ENCODE peak calls at places on chromosomes 13 and 19, in seven cellular contexts. Y is WERI-Rb-1, M is right atrium auricular region, U is aorta, P is AG04450, H is GM23248, K is uterus. Q is an unnamed sample. For H3K9me3, the result is how much of the 10 kb centered on the place peaks cover.

GRCh38 chr13:70874646-70875045 is 766.4 kb upstream of the KLHL1 start:
- DNase-seq in M (no peak), Y (no peak), H (no peak), U (no peak), P (no peak), K (no peak), Q (no peak)

GRCh38 chr13:110546933-110547332 is 14.6 kb downstream of the RAB20 start:
- DNase-seq in Y (no peak), K (no peak), P (peak), U (peak), M (peak), H (peak), Q (no peak)

GRCh38 chr13:46324976-46325375 is 62.1 kb downstream of the RUBCNL start:
- DNase-seq in M (no peak), U (no peak), K (no peak), Y (no peak), P (no peak), H (peak), Q (no peak)

GRCh38 chr13:35631666-35632065 is 155.2 kb upstream of the MAB21L1 start:
- DNase-seq in P (no peak), U (no peak), Y (no peak), K (no peak), M (no peak), H (no peak), Q (no peak)

GRCh38 chr13:27619711-27620376 is 485 bp downstream of the LNX2 start:
- DNase-seq in H (peak), Y (peak), K (no peak), U (no peak), M (peak), P (no peak), Q (no peak)

GRCh38 chr19:33459691-33460090 is 61.9 kb downstream of the PEPD start:
- DNase-seq in Y (no peak), P (no peak), M (no peak), H (no peak), U (peak), K (no peak), Q (no peak)

GRCh38 chr13:108269601-108270328 is at the start of gene TNFSF13B:
- DNase-seq in P (no peak), H (peak), M (peak), K (no peak), U (peak), Y (peak), Q (peak)

GRCh38 chr19:10708261-10708660 is 7.0 kb downstream of the QTRT1 start:
- DNase-seq in P (no peak), K (no peak), H (no peak), U (no peak), Y (no peak), M (no peak), Q (no peak)

GRCh38 chr13:57787058-57787791 is 155.7 kb downstream of the PCDH17 start:
- DNase-seq in H (no peak), K (no peak), Y (peak), M (no peak), P (no peak), U (no peak), Q (no peak)

GRCh38 chr13:105346141-105346766 is 1189.2 kb downstream of the EFNB2 start:
- DNase-seq in P (peak), U (no peak), Y (no peak), H (peak), K (no peak), M (no peak), Q (no peak)

GRCh38 chr13:38421590-38422560 is 72.2 kb downstream of the UFM1 start:
- DNase-seq in K (no peak), M (no peak), U (no peak), Y (no peak), H (peak), P (no peak), Q (no peak)

GRCh38 chr19:17779281-17779930 is 15.5 kb upstream of the B3GNT3 start:
- DNase-seq in Y (peak), H (peak), U (no peak), M (no peak), K (no peak), P (no peak), Q (no peak)

GRCh38 chr13:102136735-102137296 is 265.0 kb downstream of the FGF14 start:
- DNase-seq in U (no peak), M (no peak), P (no peak), K (no peak), H (peak), Y (no peak), Q (no peak)

GRCh38 chr13:34926513-34926912 is 15.6 kb upstream of the NBEA start:
- DNase-seq in U (no peak), M (no peak), H (peak), Y (no peak), K (no peak), P (no peak), Q (no peak)

GRCh38 chr13:30846311-30846710 is 59.8 kb upstream of the MEDAG start:
- DNase-seq in U (no peak), K (no peak), Y (no peak), H (peak), P (no peak), M (no peak), Q (no peak)

GRCh38 chr13:76600086-76600485 is 286.1 kb downstream of the KCTD12 start:
- DNase-seq in U (no peak), P (no peak), M (no peak), Y (no peak), K (no peak), H (peak), Q (no peak)

GRCh38 chr19:6613711-6614110 is 22.8 kb upstream of the CD70 start:
- DNase-seq in K (no peak), Y (no peak), H (peak), M (peak), P (no peak), U (no peak), Q (no peak)

GRCh38 chr13:48210178-48210577 is 22.8 kb upstream of the ITM2B start:
- DNase-seq in U (no peak), M (no peak), H (peak), K (no peak), P (peak), Y (no peak), Q (no peak)

GRCh38 chr19:38596057-38596981 is 21.4 kb downstream of the MAP4K1 start:
- DNase-seq in M (no peak), P (no peak), H (peak), Y (peak), K (no peak), U (no peak), Q (no peak)

GRCh38 chr13:45827318-45827717 is 24.2 kb downstream of the SIAH3 start:
- DNase-seq in P (no peak), M (no peak), K (no peak), Y (no peak), H (no peak), U (no peak), Q (no peak)

GRCh38 chr13:29595380-29596063 is at the start of gene SLC7A1:
- DNase-seq in K (peak), U (peak), H (peak), Y (peak), P (no peak), M (no peak), Q (peak)

GRCh38 chr13:26983533-26984315 is 187.9 kb downstream of the USP12 start:
- DNase-seq in M (no peak), H (peak), P (no peak), Y (no peak), U (no peak), K (no peak), Q (no peak)

GRCh38 chr19:50315773-50316448 is 13.3 kb downstream of the KCNC3 start:
- DNase-seq in K (no peak), P (no peak), H (peak), U (peak), Y (peak), M (no peak), Q (no peak)

GRCh38 chr19:5115771-5116202 is 146.9 kb downstream of the KDM4B start:
- DNase-seq in U (no peak), H (peak), M (no peak), Y (no peak), K (no peak), P (no peak), Q (no peak)

GRCh38 chr19:52114691-52115090 is 19.1 kb upstream of the ZNF841 start:
- DNase-seq in K (no peak), P (no peak), Y (no peak), U (no peak), H (no peak), M (no peak), Q (no peak)
- H3K9me3 ChIP-seq in K (half or more), P (half or more), Y (half or more), U (under half), H (under half), M (half or more), Q (half or more)

GRCh38 chr19:51983361-51983760 is 3.3 kb downstream of the ZNF350 start:
- DNase-seq in Y (no peak), H (no peak), U (no peak), P (no peak), M (no peak), K (no peak), Q (no peak)
- H3K9me3 ChIP-seq in Y (under half), H (under half), U (under half), P (under half), M (under half), K (half or more), Q (under half)

GRCh38 chr19:58434217-58434616 is 5.7 kb downstream of the ZNF132 start:
- DNase-seq in Y (no peak), U (no peak), K (no peak), H (peak), P (no peak), M (no peak), Q (no peak)
- H3K9me3 ChIP-seq in Y (half or more), U (half or more), K (half or more), H (under half), P (half or more), M (under half), Q (under half)

GRCh38 chr19:56873493-56873892 is 33.0 kb upstream of the PEG3 start:
- DNase-seq in P (no peak), Y (no peak), K (no peak), H (no peak), U (no peak), M (no peak), Q (no peak)

GRCh38 chr19:56874530-56874929 is 34.0 kb upstream of the PEG3 start:
- DNase-seq in P (no peak), K (no peak), U (no peak), M (no peak), H (no peak), Y (no peak), Q (no peak)

GRCh38 chr19:56868446-56868845 is 27.9 kb upstream of the PEG3 start:
- DNase-seq in P (no peak), H (no peak), U (no peak), K (no peak), M (no peak), Y (no peak), Q (no peak)

GRCh38 chr19:56866563-56866962 is 26.0 kb upstream of the PEG3 start:
- DNase-seq in U (no peak), K (no peak), P (no peak), H (no peak), Y (no peak), M (no peak), Q (no peak)

DNA sequence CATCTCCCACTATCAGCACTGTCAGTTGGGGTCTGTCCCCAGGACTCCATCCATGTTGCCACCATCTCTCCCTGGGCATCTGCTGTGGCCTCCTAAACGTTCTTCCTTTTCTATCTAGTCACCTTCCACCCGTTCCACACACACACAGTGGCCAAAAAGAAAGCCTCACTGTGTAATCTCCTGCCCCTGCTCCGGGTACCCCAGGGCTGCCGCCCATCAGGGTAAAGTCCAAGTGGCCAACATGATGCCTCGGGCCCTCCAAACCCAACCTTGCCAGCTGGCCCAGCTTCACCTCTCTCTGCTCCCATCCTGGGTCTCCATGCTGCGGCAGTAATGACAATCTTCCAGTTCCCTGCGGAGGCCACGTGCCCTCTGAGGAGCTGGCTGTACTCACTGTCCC is 29.4 kb upstream of the PEG3 start:
- DNase-seq in K (no peak), U (no peak), Y (no peak), P (no peak), H (no peak), M (no peak), Q (no peak)
- H3K9me3 ChIP-seq in K (under half), U (under half), Y (under half), P (under half), H (under half), M (under half), Q (under half)

DNA sequence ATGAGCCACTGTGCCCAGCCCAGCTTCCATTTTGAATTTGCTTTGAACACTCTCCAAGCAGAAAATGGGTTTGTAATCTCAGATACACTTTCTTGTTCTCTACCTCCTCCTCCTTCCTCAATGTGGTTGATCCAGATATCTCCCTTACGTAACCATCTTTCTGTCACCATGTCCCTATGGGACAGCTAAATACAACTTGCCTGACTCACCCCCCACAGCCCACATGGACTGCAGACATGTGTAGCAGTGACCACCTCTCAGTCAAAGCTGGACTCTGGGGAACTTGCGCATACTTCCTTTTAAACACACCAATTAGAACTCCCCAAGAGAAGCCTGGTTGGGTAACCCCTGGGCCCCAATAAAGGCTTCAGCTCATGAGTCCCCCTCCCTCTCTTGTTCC is 10.8 kb upstream of the ZNF799 start:
- DNase-seq in Y (no peak), P (no peak), K (no peak), M (no peak), H (no peak), U (no peak), Q (no peak)
- H3K9me3 ChIP-seq in Y (under half), P (under half), K (under half), M (under half), H (under half), U (under half), Q (under half)

DNA sequence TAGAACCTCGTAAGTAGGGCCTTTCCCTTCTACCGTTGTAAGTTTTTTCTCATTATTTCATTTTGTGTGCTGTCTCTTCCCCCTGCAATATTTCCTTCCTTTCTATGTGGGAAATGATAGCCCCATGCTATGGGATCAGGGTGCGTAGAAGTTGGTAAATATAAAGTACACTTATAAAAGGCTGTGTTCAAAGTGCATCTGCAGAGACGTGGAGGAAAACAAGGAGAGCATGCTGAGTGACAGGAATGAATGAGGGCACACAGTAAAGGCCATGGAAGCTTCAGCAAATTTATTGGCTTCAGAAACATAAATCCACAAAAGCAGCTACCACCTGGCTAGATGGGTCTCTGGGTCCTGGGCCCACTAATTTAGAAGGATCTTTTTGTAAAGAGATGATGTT is 21.6 kb upstream of the SPRY2 start:
- DNase-seq in P (no peak), Y (no peak), H (no peak), M (no peak), K (no peak), U (no peak), Q (no peak)
- H3K9me3 ChIP-seq in P (under half), Y (under half), H (under half), M (under half), K (under half), U (under half), Q (under half)

DNA sequence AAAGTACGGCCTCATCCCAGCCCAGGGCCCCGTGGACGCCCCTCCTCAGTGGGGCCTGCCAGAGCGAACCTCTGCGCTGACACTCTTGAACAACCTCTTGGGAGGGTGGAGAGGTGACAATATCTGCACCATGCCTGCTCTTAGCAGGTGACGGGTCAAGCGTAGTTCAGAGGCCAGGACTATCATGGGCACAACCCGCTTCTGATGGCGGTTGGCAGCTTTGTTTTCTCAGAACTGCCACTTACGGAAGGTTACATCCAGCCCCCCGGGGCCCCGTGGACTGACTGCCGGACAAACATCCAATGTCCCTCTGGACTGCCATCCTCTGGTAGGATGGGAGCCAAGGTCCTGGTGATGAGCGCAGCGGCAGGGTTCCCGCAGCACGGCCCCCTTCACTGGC is 91.1 kb downstream of the TUBA3C start:
- DNase-seq in P (no peak), H (no peak), Y (no peak), M (no peak), U (no peak), K (no peak), Q (no peak)
- H3K9me3 ChIP-seq in P (half or more), H (under half), Y (under half), M (under half), U (under half), K (under half), Q (under half)

GRCh38 chr19:22976248-22976647 is 26.7 kb downstream of the ZNF728 start:
- DNase-seq in H (no peak), K (no peak), Y (no peak), U (no peak), P (no peak), M (no peak), Q (no peak)
- H3K9me3 ChIP-seq in H (under half), K (half or more), Y (under half), U (under half), P (under half), M (half or more), Q (under half)

GRCh38 chr19:12353375-12353774 is 12.1 kb downstream of the ZNF442 start:
- DNase-seq in M (no peak), H (no peak), Y (no peak), K (no peak), P (no peak), U (no peak), Q (no peak)
- H3K9me3 ChIP-seq in M (under half), H (under half), Y (under half), K (under half), P (under half), U (under half), Q (under half)

GRCh38 chr19:13461536-13461935 is 44.7 kb downstream of the CACNA1A start:
- DNase-seq in H (no peak), M (no peak), U (no peak), P (no peak), K (no peak), Y (no peak), Q (no peak)
- H3K9me3 ChIP-seq in H (under half), M (under half), U (under half), P (under half), K (under half), Y (under half), Q (under half)